ENCODE peak calls at places on chromosomes 6 and 20, in nine cellular contexts. U is NCI-H2081, H is fibroblast of the aortic adventitia, X is RWPE1, Z is IMR-90, E is GM23248, V is LHCN-M2, B is pulmonary artery endothelial cell, Q is fibroblast of lung. K is an unnamed sample.

GRCh38 chr20:45629496-45630100 is at the start of gene WFDC10A:
- DNase-seq in X (peak), B (peak), Q (peak), E (peak), Z (peak), V (peak), H (peak), U (peak), K (no peak)

GRCh38 chr20:58723628-58723984 is 31.0 kb downstream of the NPEPL1 start:
- DNase-seq in E (no peak), X (no peak), Z (no peak), B (no peak), U (no peak), Q (no peak), V (no peak), H (no peak), K (no peak)

GRCh38 chr6:69942485-69942884 is 76.1 kb downstream of the COL19A1 start:
- DNase-seq in H (peak), E (peak), B (no peak), Z (no peak), U (no peak), V (peak), Q (peak), X (no peak), K (no peak)

GRCh38 chr6:19723533-19723932 is 113.6 kb upstream of the ID4 start:
- DNase-seq in X (peak), Z (peak), E (peak), Q (peak), H (peak), U (no peak), V (peak), B (no peak), K (no peak)

GRCh38 chr20:58481541-58482021 is 33.6 kb downstream of the APCDD1L start:
- DNase-seq in Q (peak), X (peak), E (peak), H (peak), Z (no peak), B (no peak), V (peak), U (no peak), K (no peak)

GRCh38 chr6:128696651-128697391 is 176.4 kb upstream of the PTPRK start:
- DNase-seq in Z (peak), V (peak), E (peak), B (peak), U (no peak), H (peak), X (peak), Q (peak), K (no peak)

GRCh38 chr6:111427341-111428116 is 55.5 kb downstream of the REV3L start:
- DNase-seq in V (peak), Q (peak), U (no peak), E (peak), H (peak), X (peak), Z (peak), B (peak), K (no peak)

GRCh38 chr6:95802978-95803377 is 212.8 kb upstream of the FUT9 start:
- DNase-seq in B (no peak), X (no peak), E (no peak), Q (no peak), V (no peak), Z (no peak), H (no peak), U (no peak), K (no peak)

GRCh38 chr20:23683807-23684206 is 5.0 kb downstream of the CST4 start:
- DNase-seq in X (no peak), U (no peak), B (no peak), V (no peak), Q (no peak), E (no peak), Z (no peak), H (no peak), K (no peak)

GRCh38 chr6:160110724-160111123 is 10.9 kb upstream of the SLC22A1 start:
- DNase-seq in X (no peak), Z (peak), U (no peak), Q (no peak), V (no peak), H (peak), E (no peak), B (no peak), K (no peak)

GRCh38 chr6:158959552-158959951 is 40.5 kb downstream of the RSPH3 start:
- DNase-seq in H (no peak), Z (no peak), V (no peak), U (no peak), B (no peak), E (no peak), X (no peak), Q (no peak), K (no peak)

GRCh38 chr6:108168980-108169800 is 3.4 kb downstream of the NR2E1 start:
- DNase-seq in H (no peak), U (no peak), V (no peak), X (no peak), E (peak), B (no peak), Z (no peak), Q (no peak), K (no peak)

GRCh38 chr6:109373762-109374161 is 8.5 kb downstream of the CD164 start:
- DNase-seq in B (no peak), X (no peak), H (no peak), Z (no peak), Q (no peak), U (no peak), E (peak), V (no peak), K (no peak)

GRCh38 chr20:16283307-16283706 is 289.9 kb downstream of the KIF16B start:
- DNase-seq in H (no peak), Z (no peak), B (no peak), X (no peak), V (no peak), U (no peak), E (no peak), Q (no peak), K (no peak)

GRCh38 chr6:34196833-34197195 is 39.9 kb upstream of the HMGA1 start:
- DNase-seq in B (no peak), U (no peak), Z (no peak), E (no peak), X (no peak), Q (no peak), V (no peak), H (no peak), K (no peak)

GRCh38 chr20:36658300-36658699 is 12.3 kb upstream of the SLA2 start:
- DNase-seq in V (no peak), H (no peak), X (no peak), Z (no peak), U (no peak), Q (no peak), E (no peak), B (no peak), K (no peak)

GRCh38 chr6:21996425-21997207 is 300.2 kb downstream of the PRL start:
- DNase-seq in Z (no peak), H (no peak), E (no peak), X (no peak), V (no peak), Q (no peak), U (no peak), B (no peak), K (no peak)